ENCODE peak calls at places on chromosomes 6 and 20, in eight cellular contexts. One of them, this sample, is unnamed.

GRCh38 chr6:15287670-15288069 is 41.8 kb downstream of the JARID2 start:
- ATAC-seq in mucosa of descending colon: peak; percentile 62
- ATAC-seq in naive B cell: peak; percentile 99
- ATAC-seq in activated naive CD8-positive, alpha-beta T cell treated with anti-CD3 and anti-CD28 coated beads, Interleukin-2, amount 50 U/mL, for 24 hours: peak; percentile 16
- ATAC-seq in HCT116: no peak
- ATAC-seq in heart left ventricle: no peak
- ATAC-seq in right cardiac atrium: no peak
- ATAC-seq in SK-N-SH treated with all-trans-retinoic acid at 6 μM for 48 hours: no peak
- ATAC-seq in this sample: peak; percentile 99

GRCh38 chr20:20215976-20216727 is 151.8 kb upstream of the INSM1 start:
- ATAC-seq in activated naive CD8-positive, alpha-beta T cell treated with anti-CD3 and anti-CD28 coated beads, Interleukin-2, amount 50 U/mL, for 24 hours: no peak
- ATAC-seq in mucosa of descending colon: peak; percentile 16
- ATAC-seq in SK-N-SH treated with all-trans-retinoic acid at 6 μM for 48 hours: no peak
- ATAC-seq in HCT116: no peak
- ATAC-seq in heart left ventricle: peak; percentile 75
- ATAC-seq in right cardiac atrium: peak; percentile 87
- ATAC-seq in naive B cell: no peak
- ATAC-seq in this sample: no peak

GRCh38 chr6:88908598-88909548 is 54.5 kb downstream of the RNGTT start:
- ATAC-seq in SK-N-SH treated with all-trans-retinoic acid at 6 μM for 48 hours: no peak
- ATAC-seq in right cardiac atrium: peak; percentile 75
- ATAC-seq in naive B cell: no peak
- ATAC-seq in heart left ventricle: no peak
- ATAC-seq in mucosa of descending colon: peak; percentile 25
- ATAC-seq in activated naive CD8-positive, alpha-beta T cell treated with anti-CD3 and anti-CD28 coated beads, Interleukin-2, amount 50 U/mL, for 24 hours: no peak
- ATAC-seq in HCT116: peak; percentile 11
- ATAC-seq in this sample: no peak

GRCh38 chr6:12295558-12296254 is 5.5 kb downstream of the EDN1 start:
- ATAC-seq in right cardiac atrium: peak; percentile 61
- ATAC-seq in SK-N-SH treated with all-trans-retinoic acid at 6 μM for 48 hours: peak; percentile 74
- ATAC-seq in mucosa of descending colon: peak; percentile 15
- ATAC-seq in HCT116: peak; percentile 82
- ATAC-seq in naive B cell: no peak
- ATAC-seq in activated naive CD8-positive, alpha-beta T cell treated with anti-CD3 and anti-CD28 coated beads, Interleukin-2, amount 50 U/mL, for 24 hours: no peak
- ATAC-seq in heart left ventricle: no peak
- ATAC-seq in this sample: no peak

GRCh38 chr20:35796556-35796955 is 24.7 kb downstream of the PHF20 start:
- ATAC-seq in heart left ventricle: no peak
- ATAC-seq in mucosa of descending colon: peak; percentile 44
- ATAC-seq in HCT116: no peak
- ATAC-seq in right cardiac atrium: peak; percentile 78
- ATAC-seq in activated naive CD8-positive, alpha-beta T cell treated with anti-CD3 and anti-CD28 coated beads, Interleukin-2, amount 50 U/mL, for 24 hours: no peak
- ATAC-seq in naive B cell: peak; percentile 96
- ATAC-seq in SK-N-SH treated with all-trans-retinoic acid at 6 μM for 48 hours: no peak
- ATAC-seq in this sample: peak; percentile 57

GRCh38 chr6:73515204-73516101 is 5.4 kb downstream of the EEF1A1 start:
- ATAC-seq in naive B cell: peak; percentile 48
- ATAC-seq in right cardiac atrium: peak; percentile 26
- ATAC-seq in HCT116: peak; percentile 12
- ATAC-seq in SK-N-SH treated with all-trans-retinoic acid at 6 μM for 48 hours: peak; percentile 18
- ATAC-seq in mucosa of descending colon: peak; percentile 54
- ATAC-seq in heart left ventricle: peak; percentile 39
- ATAC-seq in activated naive CD8-positive, alpha-beta T cell treated with anti-CD3 and anti-CD28 coated beads, Interleukin-2, amount 50 U/mL, for 24 hours: peak; percentile 23
- ATAC-seq in this sample: peak; percentile 86

GRCh38 chr6:74050921-74051320 is 354.9 kb downstream of the CD109 start:
- ATAC-seq in mucosa of descending colon: no peak
- ATAC-seq in right cardiac atrium: no peak
- ATAC-seq in heart left ventricle: no peak
- ATAC-seq in activated naive CD8-positive, alpha-beta T cell treated with anti-CD3 and anti-CD28 coated beads, Interleukin-2, amount 50 U/mL, for 24 hours: no peak
- ATAC-seq in naive B cell: no peak
- ATAC-seq in HCT116: peak; percentile 46
- ATAC-seq in SK-N-SH treated with all-trans-retinoic acid at 6 μM for 48 hours: no peak
- ATAC-seq in this sample: no peak

GRCh38 chr6:17768388-17768787 is 61.7 kb upstream of the NUP153 start:
- ATAC-seq in SK-N-SH treated with all-trans-retinoic acid at 6 μM for 48 hours: peak; percentile 53
- ATAC-seq in heart left ventricle: peak; percentile 58
- ATAC-seq in naive B cell: no peak
- ATAC-seq in activated naive CD8-positive, alpha-beta T cell treated with anti-CD3 and anti-CD28 coated beads, Interleukin-2, amount 50 U/mL, for 24 hours: no peak
- ATAC-seq in mucosa of descending colon: no peak
- ATAC-seq in right cardiac atrium: no peak
- ATAC-seq in HCT116: no peak
- ATAC-seq in this sample: no peak

GRCh38 chr6:1326535-1327121 is 14.7 kb downstream of the FOXQ1 start:
- ATAC-seq in mucosa of descending colon: peak; percentile 13
- ATAC-seq in naive B cell: no peak
- ATAC-seq in right cardiac atrium: no peak
- ATAC-seq in SK-N-SH treated with all-trans-retinoic acid at 6 μM for 48 hours: no peak
- ATAC-seq in HCT116: no peak
- ATAC-seq in heart left ventricle: no peak
- ATAC-seq in activated naive CD8-positive, alpha-beta T cell treated with anti-CD3 and anti-CD28 coated beads, Interleukin-2, amount 50 U/mL, for 24 hours: no peak
- ATAC-seq in this sample: no peak

GRCh38 chr6:66599541-66599940 is 892.5 kb upstream of the EYS start:
- ATAC-seq in heart left ventricle: no peak
- ATAC-seq in SK-N-SH treated with all-trans-retinoic acid at 6 μM for 48 hours: no peak
- ATAC-seq in HCT116: no peak
- ATAC-seq in right cardiac atrium: no peak
- ATAC-seq in mucosa of descending colon: no peak
- ATAC-seq in activated naive CD8-positive, alpha-beta T cell treated with anti-CD3 and anti-CD28 coated beads, Interleukin-2, amount 50 U/mL, for 24 hours: no peak
- ATAC-seq in naive B cell: no peak
- ATAC-seq in this sample: no peak

GRCh38 chr20:60113024-60113724 is 155.0 kb downstream of the CDH26 start:
- ATAC-seq in right cardiac atrium: peak; percentile 37
- ATAC-seq in naive B cell: no peak
- ATAC-seq in SK-N-SH treated with all-trans-retinoic acid at 6 μM for 48 hours: no peak
- ATAC-seq in mucosa of descending colon: no peak
- ATAC-seq in activated naive CD8-positive, alpha-beta T cell treated with anti-CD3 and anti-CD28 coated beads, Interleukin-2, amount 50 U/mL, for 24 hours: no peak
- ATAC-seq in HCT116: no peak
- ATAC-seq in heart left ventricle: no peak
- ATAC-seq in this sample: peak; percentile 25

GRCh38 chr6:157066781-157067491 is 256.4 kb downstream of the TMEM242 start:
- ATAC-seq in naive B cell: no peak
- ATAC-seq in heart left ventricle: no peak
- ATAC-seq in mucosa of descending colon: no peak
- ATAC-seq in SK-N-SH treated with all-trans-retinoic acid at 6 μM for 48 hours: no peak
- ATAC-seq in right cardiac atrium: no peak
- ATAC-seq in activated naive CD8-positive, alpha-beta T cell treated with anti-CD3 and anti-CD28 coated beads, Interleukin-2, amount 50 U/mL, for 24 hours: no peak
- ATAC-seq in HCT116: no peak
- ATAC-seq in this sample: no peak

GRCh38 chr6:104711371-104711770 is 148.3 kb downstream of the HACE1 start:
- ATAC-seq in mucosa of descending colon: peak; percentile 51
- ATAC-seq in right cardiac atrium: no peak
- ATAC-seq in naive B cell: no peak
- ATAC-seq in SK-N-SH treated with all-trans-retinoic acid at 6 μM for 48 hours: peak; percentile 92
- ATAC-seq in HCT116: no peak
- ATAC-seq in activated naive CD8-positive, alpha-beta T cell treated with anti-CD3 and anti-CD28 coated beads, Interleukin-2, amount 50 U/mL, for 24 hours: no peak
- ATAC-seq in heart left ventricle: no peak
- ATAC-seq in this sample: no peak

GRCh38 chr6:18656506-18656905 is 269.4 kb downstream of the RNF144B start:
- ATAC-seq in HCT116: no peak
- ATAC-seq in right cardiac atrium: no peak
- ATAC-seq in activated naive CD8-positive, alpha-beta T cell treated with anti-CD3 and anti-CD28 coated beads, Interleukin-2, amount 50 U/mL, for 24 hours: no peak
- ATAC-seq in SK-N-SH treated with all-trans-retinoic acid at 6 μM for 48 hours: no peak
- ATAC-seq in heart left ventricle: no peak
- ATAC-seq in naive B cell: no peak
- ATAC-seq in mucosa of descending colon: no peak
- ATAC-seq in this sample: no peak

GRCh38 chr6:6872924-6873344 is 234.8 kb upstream of the RREB1 start:
- ATAC-seq in right cardiac atrium: no peak
- ATAC-seq in SK-N-SH treated with all-trans-retinoic acid at 6 μM for 48 hours: no peak
- ATAC-seq in naive B cell: no peak
- ATAC-seq in heart left ventricle: no peak
- ATAC-seq in mucosa of descending colon: no peak
- ATAC-seq in HCT116: no peak
- ATAC-seq in activated naive CD8-positive, alpha-beta T cell treated with anti-CD3 and anti-CD28 coated beads, Interleukin-2, amount 50 U/mL, for 24 hours: no peak
- ATAC-seq in this sample: no peak

GRCh38 chr6:158799051-158799792 is 19.9 kb downstream of the EZR start:
- ATAC-seq in activated naive CD8-positive, alpha-beta T cell treated with anti-CD3 and anti-CD28 coated beads, Interleukin-2, amount 50 U/mL, for 24 hours: no peak
- ATAC-seq in heart left ventricle: no peak
- ATAC-seq in SK-N-SH treated with all-trans-retinoic acid at 6 μM for 48 hours: peak; percentile 80
- ATAC-seq in mucosa of descending colon: peak; percentile 21
- ATAC-seq in naive B cell: no peak
- ATAC-seq in right cardiac atrium: peak; percentile 20
- ATAC-seq in HCT116: peak; percentile 35
- ATAC-seq in this sample: no peak

GRCh38 chr6:18707714-18708439 is 320.7 kb downstream of the RNF144B start:
- ATAC-seq in HCT116: no peak
- ATAC-seq in naive B cell: no peak
- ATAC-seq in activated naive CD8-positive, alpha-beta T cell treated with anti-CD3 and anti-CD28 coated beads, Interleukin-2, amount 50 U/mL, for 24 hours: no peak
- ATAC-seq in mucosa of descending colon: no peak
- ATAC-seq in SK-N-SH treated with all-trans-retinoic acid at 6 μM for 48 hours: no peak
- ATAC-seq in right cardiac atrium: peak; percentile 40
- ATAC-seq in heart left ventricle: no peak
- ATAC-seq in this sample: no peak

GRCh38 chr6:36235862-36236261 is 34.0 kb upstream of the PNPLA1 start:
- ATAC-seq in HCT116: no peak
- ATAC-seq in heart left ventricle: no peak
- ATAC-seq in right cardiac atrium: no peak
- ATAC-seq in SK-N-SH treated with all-trans-retinoic acid at 6 μM for 48 hours: peak; percentile 11
- ATAC-seq in mucosa of descending colon: no peak
- ATAC-seq in activated naive CD8-positive, alpha-beta T cell treated with anti-CD3 and anti-CD28 coated beads, Interleukin-2, amount 50 U/mL, for 24 hours: no peak
- ATAC-seq in naive B cell: no peak
- ATAC-seq in this sample: no peak

GRCh38 chr6:95848717-95849116 is 167.1 kb upstream of the FUT9 start:
- ATAC-seq in naive B cell: no peak
- ATAC-seq in mucosa of descending colon: no peak
- ATAC-seq in HCT116: no peak
- ATAC-seq in activated naive CD8-positive, alpha-beta T cell treated with anti-CD3 and anti-CD28 coated beads, Interleukin-2, amount 50 U/mL, for 24 hours: no peak
- ATAC-seq in heart left ventricle: no peak
- ATAC-seq in SK-N-SH treated with all-trans-retinoic acid at 6 μM for 48 hours: no peak
- ATAC-seq in right cardiac atrium: no peak
- ATAC-seq in this sample: no peak

GRCh38 chr20:19408971-19409370 is 196.5 kb downstream of the SLC24A3 start:
- ATAC-seq in naive B cell: no peak
- ATAC-seq in heart left ventricle: no peak
- ATAC-seq in HCT116: no peak
- ATAC-seq in right cardiac atrium: no peak
- ATAC-seq in activated naive CD8-positive, alpha-beta T cell treated with anti-CD3 and anti-CD28 coated beads, Interleukin-2, amount 50 U/mL, for 24 hours: no peak
- ATAC-seq in SK-N-SH treated with all-trans-retinoic acid at 6 μM for 48 hours: no peak
- ATAC-seq in mucosa of descending colon: no peak
- ATAC-seq in this sample: no peak